ENCODE peak calls at places on chromosome 14, in ten cellular contexts. E is prostate gland, S is stomach, W is GM12892, G is transverse colon, B is HCT116, P is endothelial cell of umbilical vein, T is suprapubic skin, Y is K562, Q is breast epithelium. C is an unnamed sample.

GRCh38 chr14:90511795-90512331 is 115.0 kb downstream of the CALM1 start:
- DNase-seq in Q (no peak), T (no peak), W (no peak), G (no peak), B (no peak), S (no peak), Y (no peak), P (no peak), E (no peak), C (no peak)

GRCh38 chr14:92341791-92342190 is 18.8 kb downstream of the SLC24A4 start:
- DNase-seq in S (no peak), P (no peak), W (no peak), B (no peak), T (no peak), E (no peak), G (no peak), Q (no peak), Y (no peak), C (no peak)

GRCh38 chr14:89386214-89386886 is 30.7 kb downstream of the FOXN3 start:
- DNase-seq in E (no peak), G (no peak), W (no peak), S (no peak), B (no peak), Y (no peak), T (no peak), Q (no peak), P (peak), C (peak)

GRCh38 chr14:75689012-75689411 is 28.0 kb downstream of the TTLL5 start:
- DNase-seq in G (no peak), W (no peak), Q (no peak), P (no peak), E (no peak), Y (no peak), B (no peak), S (no peak), T (no peak), C (no peak)

GRCh38 chr14:76193696-76194095 is 42.0 kb downstream of the GPATCH2L start:
- DNase-seq in T (no peak), Q (no peak), Y (no peak), E (no peak), W (no peak), G (no peak), B (no peak), P (no peak), S (no peak), C (no peak)

GRCh38 chr14:91143862-91144261 is 30.0 kb downstream of the DGLUCY start:
- DNase-seq in B (no peak), Y (no peak), W (no peak), T (no peak), E (no peak), G (no peak), Q (no peak), S (peak), P (peak), C (no peak)

GRCh38 chr14:103869406-103870143 is 22.2 kb upstream of the PPP1R13B start:
- DNase-seq in B (no peak), Y (no peak), G (no peak), P (no peak), S (no peak), E (no peak), Q (no peak), W (no peak), T (no peak), C (no peak)

GRCh38 chr14:34180428-34180827 is 229.6 kb upstream of the EGLN3 start:
- DNase-seq in G (no peak), B (no peak), P (no peak), E (no peak), T (no peak), S (no peak), Y (no peak), W (no peak), Q (no peak), C (no peak)

GRCh38 chr14:33364536-33364935 is 425.9 kb downstream of the NPAS3 start:
- DNase-seq in G (no peak), B (no peak), E (no peak), S (no peak), Y (no peak), T (no peak), P (no peak), W (no peak), Q (no peak), C (no peak)

GRCh38 chr14:52124791-52125661 is 56.2 kb upstream of the NID2 start:
- DNase-seq in P (peak), Q (no peak), B (no peak), S (no peak), E (no peak), G (no peak), W (no peak), Y (no peak), T (no peak), C (no peak)

GRCh38 chr14:84894254-84894653 is 635.7 kb upstream of the FLRT2 start:
- DNase-seq in Y (no peak), S (no peak), Q (no peak), G (no peak), W (no peak), T (no peak), E (no peak), B (no peak), P (no peak), C (no peak)

DNA sequence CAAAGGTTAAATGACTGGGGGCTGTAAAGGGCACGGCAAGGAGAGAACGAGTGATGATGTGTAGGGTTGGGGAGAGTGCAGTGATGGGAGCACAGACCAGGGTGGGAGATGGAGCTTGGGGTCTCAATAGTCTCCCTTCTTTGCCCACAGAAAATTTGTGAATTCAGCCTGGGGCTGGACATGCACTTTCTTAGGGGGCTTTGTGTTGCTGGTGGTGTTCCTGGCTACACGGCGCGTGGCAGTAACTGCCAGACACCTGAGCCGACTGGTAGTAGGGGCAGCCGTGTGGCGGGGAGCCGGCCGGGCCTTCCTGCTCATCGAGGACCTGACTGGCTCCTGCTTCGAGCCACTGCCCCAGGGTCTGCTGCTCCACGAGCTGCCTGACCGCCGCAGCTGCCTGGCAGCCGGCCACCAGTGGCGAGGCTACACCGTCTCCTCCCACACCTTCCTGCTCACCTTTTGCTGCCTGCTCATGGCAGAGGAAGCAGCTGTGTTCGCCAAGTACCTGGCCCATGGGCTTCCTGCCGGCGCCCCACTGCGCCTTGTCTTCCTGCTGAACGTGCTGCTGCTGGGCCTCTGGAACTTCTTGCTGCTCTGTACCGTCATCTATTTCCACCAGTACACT is 1.7 kb downstream of the FITM1 start:
- DNase-seq in S (peak), G (no peak), T (no peak), W (no peak), B (no peak), P (no peak), Q (peak), Y (no peak), E (no peak), C (no peak)
- TF ChIP-seq POLR2A in S (no peak), G (no peak), T (no peak), W (no peak), B (no peak), P (no peak), Q (no peak), Y (no peak), E (no peak), C (no peak)

GRCh38 chr14:100239200-100239839 is 376 bp downstream of the YY1 start:
- DNase-seq in P (peak), Q (peak), G (peak), S (no peak), W (no peak), T (peak), Y (peak), B (no peak), E (no peak), C (peak)
- TF ChIP-seq POLR2AphosphoS5 in P (peak), Q (peak), G (no peak), S (no peak), W (no peak), T (no peak), Y (no peak), B (peak), E (no peak), C (no peak)

GRCh38 chr14:50063876-50064420 is 52.4 kb downstream of the VCPKMT start:
- DNase-seq in G (no peak), Q (no peak), S (no peak), P (no peak), E (no peak), W (no peak), T (no peak), B (no peak), Y (no peak), C (no peak)

GRCh38 chr14:50059773-50060629 is 56.4 kb downstream of the VCPKMT start:
- DNase-seq in Y (no peak), S (no peak), W (no peak), G (no peak), E (no peak), P (no peak), T (no peak), Q (no peak), B (no peak), C (no peak)

GRCh38 chr14:50060871-50061663 is 55.3 kb downstream of the VCPKMT start:
- DNase-seq in P (peak), Q (peak), W (peak), T (peak), Y (peak), B (no peak), E (peak), G (peak), S (no peak), C (peak)

GRCh38 chr14:50062438-50063039 is 53.8 kb downstream of the VCPKMT start:
- DNase-seq in P (peak), Y (peak), W (no peak), S (peak), T (no peak), E (no peak), G (peak), B (peak), Q (no peak), C (no peak)

GRCh38 chr14:50061664-50062437 is 54.5 kb downstream of the VCPKMT start:
- DNase-seq in Y (no peak), W (peak), Q (no peak), E (no peak), G (peak), T (no peak), S (peak), P (peak), B (no peak), C (no peak)
- TF ChIP-seq POLR2A in Y (no peak), W (peak), Q (no peak), E (no peak), G (peak), T (no peak), S (no peak), P (no peak), B (no peak), C (no peak)

GRCh38 chr14:73784065-73784987 is 67.3 kb upstream of the PTGR2 start:
- DNase-seq in E (peak), Q (peak), G (no peak), Y (no peak), S (peak), B (no peak), W (no peak), T (peak), P (no peak), C (peak)
- TF ChIP-seq POLR2AphosphoS5 in E (peak), Q (peak), G (peak), Y (no peak), S (peak), B (no peak), W (no peak), T (no peak), P (no peak), C (peak)

DNA sequence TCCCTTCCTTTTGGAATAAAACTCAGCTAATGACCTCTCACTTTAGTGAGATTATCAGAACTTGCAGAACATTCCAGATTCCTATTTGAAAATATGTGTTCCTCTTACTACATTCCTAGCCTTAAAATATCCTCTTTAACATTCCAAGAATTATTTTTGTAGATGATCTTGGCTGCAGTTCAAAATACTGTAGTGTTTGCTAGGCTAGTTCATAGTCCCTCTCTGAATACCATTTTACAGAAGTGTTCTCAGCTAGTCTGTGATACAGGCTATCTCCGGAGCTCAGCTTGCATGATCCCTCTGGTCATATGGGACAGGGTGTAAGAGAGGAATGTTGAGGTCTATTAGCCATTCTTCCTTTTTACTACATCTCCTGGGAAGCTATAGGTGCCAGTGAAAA is 17.6 kb upstream of the GPR33 start:
- DNase-seq in Y (no peak), Q (no peak), E (no peak), B (no peak), W (no peak), S (no peak), P (peak), G (no peak), T (no peak), C (no peak)
- TF ChIP-seq POLR2A in Y (no peak), Q (no peak), E (no peak), B (no peak), W (no peak), S (no peak), P (no peak), G (no peak), T (no peak), C (no peak)

C was measured in sigmoid colon.